ENCODE peak calls at places on chromosomes 5 and 9, in nine cellular contexts. A, B, S, C, H, P, I, L and M are unnamed samples.

GRCh38 chr5:31452314-31452713 is 79.6 kb downstream of the DROSHA start:
- DNase-seq in P (no peak), A (no peak), S (no peak), B (no peak), C (no peak), L (no peak), I (no peak), H (no peak), M (no peak)

GRCh38 chr5:120545951-120546350 is 81.9 kb downstream of the PRR16 start:
- DNase-seq in B (no peak), C (no peak), I (no peak), H (no peak), S (no peak), L (no peak), P (no peak), A (no peak), M (no peak)

GRCh38 chr5:137309290-137309689 is 189.8 kb downstream of the SPOCK1 start:
- DNase-seq in P (no peak), L (no peak), B (no peak), I (no peak), S (no peak), A (no peak), C (no peak), H (no peak), M (no peak)

GRCh38 chr9:105064248-105065118 is 136.5 kb upstream of the ABCA1 start:
- DNase-seq in I (peak), H (peak), P (no peak), B (peak), L (peak), A (peak), S (peak), C (peak), M (no peak)

GRCh38 chr5:73417307-73418035 is 31.1 kb downstream of the FOXD1 start:
- DNase-seq in H (no peak), L (no peak), I (no peak), P (no peak), A (no peak), B (no peak), S (no peak), C (no peak), M (no peak)

GRCh38 chr5:143200781-143201398 is 202.6 kb downstream of the NR3C1 start:
- DNase-seq in S (peak), C (peak), I (no peak), L (peak), P (no peak), A (no peak), B (no peak), H (no peak), M (no peak)

GRCh38 chr9:110897899-110898298 is 140.4 kb downstream of the LPAR1 start:
- DNase-seq in I (no peak), C (no peak), S (no peak), H (no peak), P (no peak), A (no peak), B (no peak), L (no peak), M (no peak)

GRCh38 chr5:165321912-165322311 is 1816.5 kb downstream of the MAT2B start:
- DNase-seq in H (no peak), L (peak), B (no peak), A (no peak), C (peak), I (no peak), P (no peak), S (no peak), M (no peak)

GRCh38 chr9:124078641-124079040 is 67.1 kb downstream of the LHX2 start:
- DNase-seq in A (no peak), L (no peak), H (no peak), P (no peak), I (no peak), C (peak), B (peak), S (no peak), M (no peak)

GRCh38 chr9:77194423-77194822 is 17.1 kb downstream of the VPS13A start:
- DNase-seq in P (no peak), S (no peak), A (no peak), I (no peak), H (no peak), B (no peak), L (no peak), C (no peak), M (no peak)

GRCh38 chr5:157162919-157163510 is 3.0 kb downstream of the GARIN3 start:
- DNase-seq in L (no peak), H (no peak), B (no peak), P (no peak), I (no peak), S (no peak), C (no peak), A (no peak), M (no peak)

GRCh38 chr9:105142406-105143092 is 101.9 kb upstream of the SLC44A1 start:
- DNase-seq in S (peak), L (no peak), C (no peak), I (no peak), H (no peak), A (no peak), B (no peak), P (no peak), M (no peak)

GRCh38 chr5:34487202-34487879 is 168.8 kb upstream of the RAI14 start:
- DNase-seq in S (peak), L (peak), P (no peak), A (no peak), B (peak), H (peak), I (peak), C (peak), M (no peak)

GRCh38 chr9:110008663-110009062 is 199.3 kb downstream of the C9orf152 start:
- DNase-seq in P (no peak), C (no peak), L (no peak), I (no peak), B (no peak), H (no peak), S (no peak), A (no peak), M (no peak)

GRCh38 chr5:141560725-141561483 is 57.9 kb downstream of the DIAPH1 start:
- DNase-seq in A (peak), S (peak), C (peak), P (no peak), H (peak), I (peak), L (peak), B (no peak), M (no peak)

GRCh38 chr9:98479967-98480847 is 224.8 kb upstream of the TBC1D2 start:
- DNase-seq in S (no peak), P (no peak), I (no peak), B (no peak), C (peak), A (no peak), L (no peak), H (no peak), M (no peak)

GRCh38 chr5:146667633-146668032 is 151.6 kb upstream of the GPR151 start:
- DNase-seq in B (no peak), I (no peak), H (no peak), L (no peak), P (no peak), S (peak), C (peak), A (no peak), M (no peak)

GRCh38 chr9:95025213-95026170 is 292.0 kb downstream of the FANCC start:
- DNase-seq in I (peak), L (peak), C (no peak), S (peak), P (no peak), H (peak), A (peak), B (no peak), M (no peak)

GRCh38 chr9:120876842-120877240 is at the start of gene PHF19:
- DNase-seq in S (no peak), A (no peak), H (peak), L (no peak), B (no peak), P (peak), C (peak), I (no peak), M (no peak)

GRCh38 chr5:124888622-124889521 is 142.4 kb upstream of the ZNF608 start:
- DNase-seq in B (no peak), H (no peak), C (no peak), L (no peak), I (no peak), A (no peak), P (no peak), S (no peak), M (no peak)

GRCh38 chr9:132878695-132879064 is at the start of gene SPACA9:
- DNase-seq in L (no peak), H (peak), C (peak), A (peak), B (no peak), I (peak), P (no peak), S (no peak), M (no peak)

GRCh38 chr9:94981661-94982060 is 255.2 kb downstream of the AOPEP start:
- DNase-seq in I (no peak), A (no peak), C (no peak), H (no peak), L (no peak), P (no peak), B (no peak), S (no peak), M (no peak)

GRCh38 chr5:151298063-151298462 is 5.5 kb downstream of the SLC36A3 start:
- DNase-seq in A (peak), H (no peak), I (peak), B (peak), S (peak), L (no peak), C (peak), P (no peak), M (no peak)

GRCh38 chr5:173916233-173916632 is 28.1 kb downstream of the CPEB4 start:
- DNase-seq in P (no peak), L (no peak), H (no peak), B (no peak), S (no peak), C (no peak), I (no peak), A (no peak), M (no peak)

GRCh38 chr9:132551556-132551955 is 30.9 kb upstream of the BARHL1 start:
- DNase-seq in P (no peak), A (no peak), C (no peak), B (no peak), H (no peak), L (no peak), I (no peak), S (no peak), M (no peak)

GRCh38 chr5:153998768-153999167 is 39.9 kb downstream of the FAM114A2 start:
- DNase-seq in A (no peak), B (no peak), I (no peak), C (no peak), S (no peak), L (no peak), P (no peak), H (no peak), M (no peak)

GRCh38 chr9:120913673-120914266 is 12.8 kb downstream of the TRAF1 start:
- DNase-seq in L (no peak), A (peak), P (no peak), C (peak), S (no peak), H (no peak), I (no peak), B (no peak), M (no peak)

GRCh38 chr9:71783120-71783523 is 14.8 kb upstream of the CEMIP2 start:
- DNase-seq in C (peak), H (peak), A (no peak), P (peak), L (no peak), B (no peak), I (no peak), S (no peak), M (peak)

GRCh38 chr5:10552183-10553143 is 11.4 kb upstream of the ANKRD33B start:
- DNase-seq in A (no peak), B (no peak), P (no peak), C (peak), H (no peak), S (no peak), I (no peak), L (no peak), M (no peak)
- TF ChIP-seq CTCF in A (no peak), B (no peak), P (no peak), C (no peak), H (no peak), S (no peak), I (no peak), L (no peak), M (no peak)

DNA sequence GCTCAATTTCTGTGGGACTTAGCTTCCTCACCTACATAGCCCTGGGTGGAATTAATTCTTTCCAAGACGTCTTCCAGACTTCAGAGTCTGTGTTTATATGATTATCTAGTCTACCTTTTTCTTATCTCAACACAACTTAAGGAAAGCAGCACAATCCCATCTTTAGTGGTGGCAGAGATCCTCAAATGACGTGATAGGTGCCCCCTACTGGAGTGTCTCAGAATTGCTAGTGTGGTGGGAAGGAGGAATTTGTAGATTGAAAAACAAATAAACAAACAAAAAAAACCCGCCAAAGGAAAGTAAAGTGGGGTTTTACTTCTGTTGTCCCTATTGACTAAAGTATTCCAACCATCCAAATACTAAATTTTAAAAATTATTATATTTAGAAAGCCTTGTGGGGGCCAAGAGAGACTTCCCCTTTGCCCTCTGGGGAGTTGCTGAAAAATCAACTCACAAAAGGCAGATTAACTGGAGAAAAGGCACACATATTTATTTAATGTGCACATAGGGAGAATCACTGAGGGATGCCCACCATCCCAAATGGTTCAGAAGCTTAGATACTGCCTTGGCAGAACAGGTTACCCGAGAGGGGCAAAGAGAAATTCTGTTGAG is 283.3 kb downstream of the TMEM167A start:
- DNase-seq in B (no peak), P (no peak), A (peak), C (peak), L (no peak), H (no peak), I (peak), S (no peak), M (peak)
- TF ChIP-seq CTCF in B (peak), P (peak), A (peak), C (peak), L (peak), H (peak), I (peak), S (peak), M (peak)

GRCh38 chr9:136536721-136537241 is 9.1 kb downstream of the NOTCH1 start:
- DNase-seq in C (no peak), H (no peak), L (no peak), I (no peak), S (no peak), P (no peak), A (no peak), B (no peak), M (no peak)
- TF ChIP-seq CTCF in C (peak), H (no peak), L (no peak), I (no peak), S (no peak), P (no peak), A (no peak), B (peak), M (no peak)

GRCh38 chr5:135184646-135185045 is 150.6 kb upstream of the PITX1 start:
- DNase-seq in I (no peak), B (no peak), S (no peak), P (no peak), A (no peak), L (no peak), C (no peak), H (no peak), M (no peak)

GRCh38 chr5:135179308-135179980 is 145.4 kb upstream of the PITX1 start:
- DNase-seq in S (no peak), I (peak), H (no peak), P (no peak), L (no peak), B (no peak), A (no peak), C (no peak), M (no peak)

GRCh38 chr5:135182675-135183074 is 148.6 kb upstream of the PITX1 start:
- DNase-seq in L (no peak), A (no peak), C (no peak), H (no peak), I (no peak), S (no peak), P (no peak), B (no peak), M (no peak)

GRCh38 chr5:135183464-135183863 is 149.4 kb upstream of the PITX1 start:
- DNase-seq in S (no peak), A (no peak), L (no peak), I (no peak), B (no peak), C (no peak), P (no peak), H (no peak), M (no peak)

GRCh38 chr5:135181653-135182052 is 147.6 kb upstream of the PITX1 start:
- DNase-seq in C (no peak), S (no peak), L (no peak), H (no peak), I (no peak), B (no peak), P (no peak), A (no peak), M (no peak)
- TF ChIP-seq CTCF in C (no peak), S (no peak), L (no peak), H (no peak), I (no peak), B (no peak), P (no peak), A (peak), M (no peak)

GRCh38 chr9:12773562-12773961 is 1.3 kb upstream of the LURAP1L start:
- DNase-seq in P (no peak), S (no peak), L (no peak), A (no peak), C (no peak), H (no peak), I (no peak), B (no peak), M (no peak)

GRCh38 chr9:12776775-12777055 is 1.9 kb downstream of the LURAP1L start:
- DNase-seq in H (no peak), P (no peak), L (no peak), A (no peak), I (no peak), S (no peak), C (no peak), B (no peak), M (no peak)

GRCh38 chr9:12774861-12775367 is at the start of gene LURAP1L:
- DNase-seq in L (no peak), H (no peak), B (no peak), I (peak), S (no peak), P (no peak), A (peak), C (peak), M (no peak)

GRCh38 chr9:12775963-12776774 is 1.3 kb downstream of the LURAP1L start:
- DNase-seq in H (peak), A (peak), I (peak), C (peak), B (no peak), S (peak), P (no peak), L (no peak), M (no peak)

GRCh38 chr9:12775373-12775962 is 648 bp downstream of the LURAP1L start:
- DNase-seq in C (no peak), S (no peak), B (no peak), L (no peak), A (peak), I (peak), H (peak), P (no peak), M (no peak)
- TF ChIP-seq CTCF in C (no peak), S (no peak), B (no peak), L (no peak), A (no peak), I (no peak), H (no peak), P (no peak), M (no peak)

GRCh38 chr5:119332978-119333401 is 22.8 kb upstream of the TNFAIP8 start:
- DNase-seq in A (no peak), P (no peak), I (no peak), C (peak), S (no peak), L (no peak), B (no peak), H (no peak), M (no peak)
- TF ChIP-seq CTCF in A (no peak), P (no peak), I (no peak), C (no peak), S (no peak), L (no peak), B (no peak), H (no peak), M (no peak)